ENCODE peak calls at places on chromosomes 3 and 15, in nine cellular contexts. E, G, U, R, O, N, P, A and F are unnamed samples.

GRCh38 chr3:79140718-79141117 is 627.1 kb downstream of the ROBO1 start:
- DNase-seq in O (no peak), R (no peak), P (peak; percentile 89), E (no peak), G (no peak), N (no peak), A (no peak), U (peak; percentile 65), F (no peak)

GRCh38 chr3:44782891-44783290 is 21.3 kb downstream of the KIF15 start:
- DNase-seq in N (no peak), R (no peak), A (no peak), P (no peak), E (no peak), O (no peak), G (no peak), U (no peak), F (no peak)

GRCh38 chr3:194986208-194987043 is 284.5 kb downstream of the XXYLT1 start:
- DNase-seq in G (no peak), E (no peak), O (no peak), U (no peak), P (no peak), R (no peak), N (no peak), A (no peak), F (no peak)

GRCh38 chr3:134341391-134341790 is 32.9 kb downstream of the AMOTL2 start:
- DNase-seq in O (no peak), G (no peak), N (no peak), R (no peak), P (no peak), A (no peak), U (no peak), E (no peak), F (no peak)

GRCh38 chr15:69996321-69996720 is 101.4 kb downstream of the TLE3 start:
- DNase-seq in P (no peak), U (no peak), A (no peak), N (no peak), O (no peak), R (no peak), E (no peak), G (no peak), F (no peak)

GRCh38 chr3:112974894-112975293 is at the start of gene CD200R1:
- DNase-seq in A (no peak), G (no peak), U (no peak), R (no peak), N (no peak), P (no peak), O (no peak), E (no peak), F (no peak)

GRCh38 chr3:184737063-184737462 is 25.2 kb upstream of the MAGEF1 start:
- DNase-seq in P (no peak), E (no peak), A (no peak), R (no peak), O (no peak), G (no peak), U (no peak), N (no peak), F (no peak)

GRCh38 chr3:191238321-191238817 is 39.3 kb downstream of the OSTN start:
- DNase-seq in A (no peak), N (no peak), O (no peak), R (no peak), U (peak; percentile 78), P (peak; percentile 58), G (no peak), E (no peak), F (no peak)

GRCh38 chr15:31393441-31394091 is 66.9 kb downstream of the KLF13 start:
- DNase-seq in R (no peak), U (no peak), O (peak; percentile 6), E (peak; percentile 39), P (peak; percentile 61), A (peak; percentile 16), N (no peak), G (no peak), F (no peak)

GRCh38 chr3:44955917-44956316 is 20.1 kb downstream of the ZDHHC3 start:
- DNase-seq in R (no peak), N (no peak), U (no peak), G (no peak), P (no peak), E (no peak), A (no peak), O (no peak), F (no peak)

GRCh38 chr3:46098319-46098761 is 71.1 kb upstream of the XCR1 start:
- DNase-seq in E (no peak), A (peak; percentile 51), P (peak; percentile 91), O (peak; percentile 60), G (peak; percentile 15), N (peak; percentile 59), U (peak; percentile 74), R (no peak), F (no peak)

GRCh38 chr3:41638381-41638780 is 323.5 kb downstream of the ULK4 start:
- DNase-seq in E (no peak), G (no peak), N (no peak), U (no peak), R (no peak), A (no peak), P (no peak), O (no peak), F (no peak)

GRCh38 chr15:85615930-85616329 is 178.8 kb downstream of the KLHL25 start:
- DNase-seq in N (no peak), P (peak; percentile 76), G (no peak), E (peak; percentile 75), U (peak; percentile 78), R (peak; percentile 36), O (peak; percentile 47), A (peak; percentile 53), F (no peak)

GRCh38 chr15:58628206-58629057 is 121.1 kb downstream of the ADAM10 start:
- DNase-seq in A (peak; percentile 25), N (no peak), P (peak; percentile 37), U (peak; percentile 10), E (no peak), G (no peak), R (no peak), O (peak; percentile 24), F (no peak)

GRCh38 chr15:60396100-60396499 is 1.7 kb downstream of the ANXA2 start:
- DNase-seq in G (no peak), P (peak; percentile 27), E (peak; percentile 81), O (no peak), U (no peak), R (no peak), A (no peak), N (no peak), F (no peak)

GRCh38 chr3:56196700-56197099 is 271.6 kb downstream of the ERC2 start:
- DNase-seq in E (no peak), G (no peak), A (no peak), R (no peak), U (no peak), N (no peak), P (no peak), O (no peak), F (no peak)

GRCh38 chr3:187072582-187072981 is 66.7 kb downstream of the RPL39L start:
- DNase-seq in A (no peak), G (no peak), E (peak; percentile 11), U (no peak), P (no peak), R (no peak), N (no peak), O (no peak), F (no peak)

GRCh38 chr3:15361494-15362214 is 29.3 kb upstream of the SH3BP5 start:
- DNase-seq in A (peak; percentile 80), N (no peak), R (peak; percentile 21), O (peak; percentile 83), G (no peak), P (peak; percentile 71), U (no peak), E (no peak), F (no peak)

GRCh38 chr15:41660235-41661077 is at the start of gene MGA:
- DNase-seq in A (peak; percentile 94), R (peak; percentile 93), G (peak; percentile 84), N (peak; percentile 93), E (peak; percentile 98), O (peak; percentile 93), U (peak; percentile 95), P (peak; percentile 95), F (peak; percentile 85)

GRCh38 chr15:32956006-32956405 is 238.2 kb downstream of the GREM1 start:
- DNase-seq in O (peak; percentile 40), G (no peak), N (no peak), E (peak; percentile 70), U (peak; percentile 86), R (no peak), A (peak; percentile 49), P (peak; percentile 95), F (no peak)
- TF ChIP-seq CTCF in O (peak; percentile 36), G (no peak), N (peak; percentile 42), E (peak; percentile 77), U (peak; percentile 72), R (peak; percentile 67), A (peak; percentile 39), P (peak; percentile 85), F (peak; percentile 33)

DNA sequence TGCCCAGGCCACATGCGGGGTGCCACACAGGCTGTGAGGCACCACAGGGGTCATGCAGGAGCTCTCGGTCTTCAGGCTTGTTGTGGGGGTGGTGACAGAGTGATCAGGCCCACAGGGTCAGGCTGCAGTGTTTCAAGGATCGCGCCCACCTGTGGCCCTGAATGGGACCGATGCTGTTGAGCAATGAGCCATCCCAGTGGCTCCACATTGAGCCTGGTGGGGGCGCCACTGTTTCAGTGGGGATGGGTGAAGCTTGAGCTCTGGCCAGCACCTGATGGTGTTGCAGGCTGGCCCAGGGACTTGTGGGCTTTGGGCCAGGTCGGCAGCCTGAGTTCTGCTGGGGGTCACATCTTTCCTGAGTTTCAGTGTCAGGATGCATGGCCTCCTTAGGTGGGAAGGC is 230.1 kb downstream of the UBE3A start:
- DNase-seq in R (no peak), G (no peak), N (no peak), E (peak; percentile 4), P (no peak), U (no peak), A (no peak), O (no peak), F (no peak)
- TF ChIP-seq CTCF in R (no peak), G (no peak), N (no peak), E (peak; percentile 46), P (no peak), U (no peak), A (no peak), O (no peak), F (no peak)

DNA sequence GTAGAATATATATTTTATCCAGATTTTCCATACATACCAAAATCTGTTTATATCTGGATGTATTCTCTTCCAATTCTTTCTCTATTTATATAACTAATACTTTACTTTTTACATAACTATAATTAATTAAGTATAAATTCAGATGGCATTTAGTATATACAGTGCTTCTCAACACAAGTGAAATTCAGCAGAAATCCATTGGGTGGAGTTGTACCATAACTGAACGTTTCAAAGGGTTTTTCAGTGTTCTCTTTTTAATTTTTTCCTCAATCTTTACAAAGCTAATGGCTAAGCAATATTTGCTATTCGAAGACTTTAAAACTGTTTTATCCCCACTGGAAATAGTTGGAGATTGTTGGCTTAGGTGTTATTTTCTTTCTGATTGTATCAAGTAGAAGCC is 13.9 kb upstream of the ZBBX start:
- DNase-seq in P (no peak), N (no peak), E (no peak), R (no peak), G (no peak), U (no peak), O (no peak), A (no peak), F (no peak)
- TF ChIP-seq CTCF in P (no peak), N (no peak), E (no peak), R (no peak), G (no peak), U (no peak), O (no peak), A (no peak), F (peak; percentile 28)

DNA sequence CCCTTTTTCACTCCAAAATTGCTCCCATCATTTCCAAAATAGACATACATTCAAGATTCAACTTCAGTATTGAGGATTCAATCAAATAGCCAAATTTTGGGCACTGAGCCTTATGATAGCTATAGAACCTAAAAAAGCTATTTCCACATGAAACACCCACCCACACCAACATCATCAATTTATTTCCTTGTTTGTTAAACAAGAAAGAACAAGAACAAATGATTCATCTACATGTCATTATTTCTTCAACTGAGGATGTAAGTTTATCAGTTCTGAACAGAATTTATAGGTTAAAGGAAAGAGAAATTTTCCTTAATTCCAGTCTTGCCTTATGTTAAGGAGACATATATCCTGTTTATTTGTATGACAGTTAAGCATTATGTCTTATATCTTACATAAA is 32.2 kb downstream of the DPPA2 start:
- DNase-seq in E (no peak), N (no peak), P (no peak), R (no peak), G (no peak), A (no peak), O (no peak), U (no peak), F (no peak)
- TF ChIP-seq CTCF in E (no peak), N (no peak), P (no peak), R (no peak), G (no peak), A (no peak), O (no peak), U (no peak), F (no peak)